ENCODE peak calls at places on chromosomes 2 and 18, in nine cellular contexts. R is OCI-LY7; N is GM23248; A is lower lobe of right lung; I is pancreas; D is adrenal gland; X is CD8-positive, alpha-beta memory T cell; J is H9; W is aorta. V is an unnamed sample.

GRCh38 chr18:25235648-25236047 is 116.3 kb downstream of the ZNF521 start:
- DNase-seq in I (no peak), A (no peak), W (no peak), X (no peak), D (no peak), J (no peak), R (peak; percentile 11), N (no peak), V (no peak)

GRCh38 chr18:54928236-54928635 is 31.0 kb downstream of the CCDC68 start:
- DNase-seq in J (no peak), R (no peak), W (no peak), I (no peak), X (no peak), A (no peak), N (no peak), D (no peak), V (no peak)

GRCh38 chr2:131567891-131568290 is 40.2 kb downstream of the CCDC74A start:
- DNase-seq in J (no peak), I (no peak), W (no peak), A (no peak), X (no peak), R (no peak), N (peak; percentile 25), D (no peak), V (no peak)

GRCh38 chr2:189178007-189178406 is 1.6 kb downstream of the COL5A2 start:
- DNase-seq in D (no peak), X (no peak), A (no peak), J (no peak), I (no peak), W (no peak), N (peak; percentile 74), R (no peak), V (no peak)

GRCh38 chr2:143574069-143574468 is 444.9 kb downstream of the ARHGAP15 start:
- DNase-seq in X (no peak), J (no peak), N (peak; percentile 26), D (no peak), A (no peak), I (no peak), W (no peak), R (no peak), V (no peak)

GRCh38 chr2:236825989-236826510 is 256.4 kb downstream of the ACKR3 start:
- DNase-seq in A (no peak), N (no peak), X (no peak), I (no peak), W (no peak), R (no peak), D (no peak), J (no peak), V (no peak)

GRCh38 chr2:199306116-199306515 is 151.6 kb downstream of the SATB2 start:
- DNase-seq in A (no peak), R (no peak), X (no peak), J (no peak), D (no peak), W (no peak), N (no peak), I (no peak), V (no peak)

GRCh38 chr18:36212301-36212977 is 25.1 kb downstream of the MOCOS start:
- DNase-seq in I (no peak), A (no peak), J (no peak), D (no peak), N (peak; percentile 6), X (no peak), W (no peak), R (no peak), V (no peak)

GRCh38 chr2:173149491-173149890 is 73.8 kb downstream of the MAP3K20 start:
- DNase-seq in J (no peak), X (peak; percentile 43), N (no peak), W (no peak), D (no peak), A (no peak), I (no peak), R (no peak), V (no peak)

GRCh38 chr2:233832869-233833812 is 21.2 kb downstream of the HJURP start:
- DNase-seq in W (peak; percentile 63), X (no peak), D (no peak), A (no peak), R (peak; percentile 38), N (peak; percentile 37), I (peak; percentile 30), J (peak; percentile 90), V (peak; percentile 45)

GRCh38 chr2:207110310-207110709 is 55.4 kb downstream of the KLF7 start:
- DNase-seq in I (no peak), R (no peak), W (no peak), J (no peak), D (no peak), N (no peak), A (no peak), X (no peak), V (no peak)

GRCh38 chr2:207113403-207113802 is 52.3 kb downstream of the KLF7 start:
- DNase-seq in R (no peak), W (no peak), J (no peak), X (no peak), I (no peak), A (no peak), D (no peak), N (peak; percentile 31), V (peak; percentile 48)

GRCh38 chr2:207111757-207112156 is 54.0 kb downstream of the KLF7 start:
- DNase-seq in R (no peak), X (no peak), I (no peak), A (no peak), D (no peak), J (no peak), W (no peak), N (no peak), V (no peak)

GRCh38 chr2:207110730-207111129 is 55.0 kb downstream of the KLF7 start:
- DNase-seq in N (no peak), J (no peak), D (no peak), A (no peak), W (no peak), R (no peak), I (no peak), X (no peak), V (no peak)

GRCh38 chr2:207112397-207112796 is 53.4 kb downstream of the KLF7 start:
- DNase-seq in X (no peak), R (no peak), J (no peak), W (no peak), D (no peak), N (peak; percentile 27), A (no peak), I (no peak), V (no peak)
- H3K27ac ChIP-seq in X (no peak overlapping the region), R (no peak overlapping the region), J (no peak overlapping the region), W (no peak overlapping the region), D (no peak overlapping the region), N (no peak overlapping the region), A (no peak overlapping the region), I (no peak overlapping the region), V (no peak overlapping the region)

GRCh38 chr2:85272357-85272756 is 55.4 kb downstream of the TGOLN2 start:
- DNase-seq in W (no peak), R (no peak), I (no peak), J (no peak), D (no peak), A (no peak), X (no peak), N (no peak), V (no peak)

GRCh38 chr2:85266424-85267041 is 61.3 kb downstream of the TGOLN2 start:
- DNase-seq in R (peak; percentile 78), X (peak; percentile 67), I (peak; percentile 86), J (peak; percentile 82), W (peak; percentile 94), D (peak; percentile 71), A (peak; percentile 83), N (peak; percentile 68), V (peak; percentile 87)

GRCh38 chr2:85265304-85265703 is 62.5 kb downstream of the TGOLN2 start:
- DNase-seq in W (no peak), N (no peak), J (no peak), I (no peak), X (no peak), R (no peak), D (no peak), A (no peak), V (peak; percentile 60)

GRCh38 chr2:85273732-85274731 is 53.8 kb downstream of the TGOLN2 start:
- DNase-seq in A (no peak), W (no peak), D (no peak), R (no peak), X (no peak), J (no peak), I (no peak), N (peak; percentile 76), V (peak; percentile 100)

GRCh38 chr2:85269959-85270358 is 57.8 kb downstream of the TGOLN2 start:
- DNase-seq in R (no peak), J (no peak), X (no peak), N (no peak), D (no peak), I (no peak), W (no peak), A (no peak), V (no peak)
- H3K27ac ChIP-seq in R (no peak overlapping the region), J (no peak overlapping the region), X (no peak overlapping the region), N (no peak overlapping the region), D (peak overlapping the region; percentile 40), I (no peak overlapping the region), W (no peak overlapping the region), A (peak overlapping the region; percentile 60), V (no peak overlapping the region)

GRCh38 chr18:9838144-9838877 is 47.5 kb upstream of the TXNDC2 start:
- DNase-seq in R (no peak), X (no peak), J (peak; percentile 88), W (no peak), D (no peak), A (peak; percentile 76), I (no peak), N (peak; percentile 20), V (peak; percentile 64)
- H3K27ac ChIP-seq in R (no peak overlapping the region), X (no peak overlapping the region), J (peak overlapping the region; percentile 1), W (peak overlapping the region; percentile 26), D (no peak overlapping the region), A (peak overlapping the region; percentile 79), I (no peak overlapping the region), N (no peak overlapping the region), V (no peak overlapping the region)

GRCh38 chr2:101815739-101816391 is 118.4 kb downstream of the MAP4K4 start:
- DNase-seq in N (peak; percentile 38), W (no peak), X (no peak), I (no peak), R (no peak), D (no peak), A (no peak), J (no peak), V (peak; percentile 88)

GRCh38 chr2:101818531-101819451 is 121.3 kb downstream of the MAP4K4 start:
- DNase-seq in W (no peak), D (no peak), I (no peak), N (peak; percentile 61), X (no peak), R (no peak), A (no peak), J (no peak), V (peak; percentile 44)

GRCh38 chr2:101816598-101816997 is 119.1 kb downstream of the MAP4K4 start:
- DNase-seq in I (no peak), D (no peak), J (no peak), X (no peak), A (no peak), R (no peak), W (no peak), N (no peak), V (no peak)

GRCh38 chr2:101815154-101815553 is 117.6 kb downstream of the MAP4K4 start:
- DNase-seq in A (no peak), W (no peak), D (no peak), J (no peak), N (no peak), I (no peak), R (no peak), X (no peak), V (peak; percentile 70)

DNA sequence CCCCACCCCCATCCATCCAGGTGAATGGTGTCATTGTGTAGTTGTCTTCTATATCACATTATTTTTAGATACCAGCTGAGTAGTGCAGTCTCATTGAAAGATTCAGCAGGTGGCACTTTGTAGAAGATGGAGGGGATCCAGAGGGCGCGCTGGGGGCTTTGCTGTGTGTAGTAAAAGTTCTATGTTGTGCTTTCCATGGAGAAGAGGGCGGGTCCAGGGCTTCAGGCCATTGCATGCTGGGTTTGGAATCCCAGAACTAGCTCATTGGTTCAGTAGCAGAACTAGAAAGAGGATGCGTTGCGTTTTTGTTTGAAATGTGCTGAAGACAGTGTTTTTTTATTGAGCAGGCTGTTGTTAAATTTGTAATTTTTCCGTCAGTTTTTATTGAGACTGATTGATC is 120.0 kb downstream of the MAP4K4 start:
- DNase-seq in X (no peak), I (no peak), R (no peak), A (no peak), D (no peak), J (no peak), W (no peak), N (no peak), V (no peak)
- H3K27ac ChIP-seq in X (no peak overlapping the region), I (no peak overlapping the region), R (no peak overlapping the region), A (no peak overlapping the region), D (no peak overlapping the region), J (no peak overlapping the region), W (no peak overlapping the region), N (no peak overlapping the region), V (no peak overlapping the region)

V was measured in SJCRH30.